ENCODE peak calls at places on chromosomes 13 and 19, in seven cellular contexts. Q is adipocyte, Z is endodermal cell, T is neural progenitor cell, D is GM23248, C is PC-3, W is IMR-90. P is an unnamed sample. For H3K4me1 and H3K9me3, the result is how much of the 10 kb centered on the place peaks cover.

GRCh38 chr13:111516712-111517640 is 196.5 kb downstream of the TEX29 start:
- DNase-seq in D (no peak), C (no peak), Z (peak), T (no peak), Q (no peak), W (no peak), P (no peak)

GRCh38 chr19:6894313-6894712 is 6.9 kb downstream of the ADGRE1 start:
- DNase-seq in C (no peak), Q (no peak), T (no peak), Z (no peak), W (no peak), D (no peak), P (no peak)

GRCh38 chr19:51020988-51021651 is 1.6 kb upstream of the KLK10 start:
- DNase-seq in D (peak), Z (peak), C (peak), W (peak), T (peak), Q (peak), P (peak)

GRCh38 chr19:489418-490196 is 6.7 kb upstream of the MADCAM1 start:
- DNase-seq in C (peak), T (peak), Z (peak), Q (peak), W (peak), D (peak), P (peak)

GRCh38 chr13:34733720-34734119 is 208.3 kb upstream of the NBEA start:
- DNase-seq in T (peak), W (no peak), Q (peak), C (no peak), Z (no peak), D (peak), P (peak)

GRCh38 chr19:56639217-56639616 is 3.7 kb upstream of the SMIM17 start:
- DNase-seq in C (peak), D (peak), T (peak), Z (no peak), W (peak), Q (peak), P (peak)

GRCh38 chr13:44266772-44267171 is 106.9 kb upstream of the SERP2 start:
- DNase-seq in D (no peak), Q (no peak), W (no peak), Z (peak), C (no peak), T (no peak), P (no peak)

GRCh38 chr13:97448503-97449251 is 14.7 kb downstream of the RAP2A start:
- DNase-seq in D (no peak), W (no peak), Z (peak), C (no peak), T (peak), Q (no peak), P (no peak)

GRCh38 chr19:5246554-5247155 is 94.0 kb downstream of the PTPRS start:
- DNase-seq in T (no peak), D (no peak), C (no peak), W (no peak), Q (no peak), Z (no peak), P (no peak)

GRCh38 chr19:588758-589692 is 656 bp upstream of the HCN2 start:
- DNase-seq in W (no peak), D (peak), Q (peak), C (no peak), Z (peak), T (peak), P (no peak)

GRCh38 chr13:94710881-94711560 is 1.3 kb downstream of the SOX21 start:
- DNase-seq in W (no peak), D (peak), Q (no peak), Z (peak), T (peak), C (peak), P (no peak)

GRCh38 chr19:30878456-30878855 is 470.8 kb downstream of the TSHZ3 start:
- DNase-seq in D (no peak), W (no peak), Q (no peak), T (no peak), C (no peak), Z (peak), P (no peak)

GRCh38 chr19:17470204-17470841 is at the start of gene SLC27A1:
- DNase-seq in Z (peak), C (peak), W (peak), T (peak), D (peak), Q (peak), P (peak)
- H3K9ac ChIP-seq in Z (peak), C (peak), W (peak), T (peak), D (peak), Q (peak), P (peak)

DNA sequence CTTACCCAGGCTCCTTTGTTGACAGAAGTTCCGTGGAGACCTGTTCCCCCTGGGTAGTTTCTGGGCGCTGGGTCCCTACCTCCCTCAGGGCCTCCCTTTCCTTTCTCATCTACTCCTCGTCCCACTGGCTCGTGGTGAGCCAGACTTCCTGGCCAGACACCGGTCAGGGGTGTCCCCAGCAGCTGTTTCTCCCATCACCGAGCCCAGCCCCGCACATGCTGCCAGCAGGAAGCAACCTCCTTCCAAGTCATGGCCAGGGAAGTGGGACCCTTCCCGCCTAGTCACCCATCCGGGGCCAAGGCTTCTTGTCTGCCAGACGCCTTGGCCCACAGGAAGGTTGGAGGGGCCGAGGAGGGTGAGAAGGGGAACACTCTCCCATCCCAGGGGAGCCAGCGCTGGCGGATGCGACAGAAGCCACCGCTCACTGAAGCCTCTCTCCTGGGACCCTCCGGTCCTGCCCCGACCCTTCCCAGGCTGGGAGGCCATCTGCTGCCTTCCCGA is 5.7 kb downstream of the PAK4 start:
- DNase-seq in T (no peak), D (no peak), W (peak), C (no peak), Q (no peak), Z (no peak), P (peak)
- H3K4me1 ChIP-seq in T (under half), D (under half), W (under half), C (under half), Q (under half), Z (under half), P (under half)

GRCh38 chr19:17615889-17616685 is 60.6 kb downstream of the COLGALT1 start:
- DNase-seq in Q (no peak), Z (peak), W (no peak), T (peak), C (no peak), D (peak), P (no peak)
- H3K9me3 ChIP-seq in Q (under half), Z (under half), W (under half), T (under half), C (under half), D (under half), P (under half)

GRCh38 chr13:71459708-71460107 is 407.3 kb downstream of the DACH1 start:
- DNase-seq in C (no peak), D (no peak), W (no peak), Q (no peak), Z (no peak), T (no peak), P (no peak)
- H3K9ac ChIP-seq in C (no peak), D (no peak), W (no peak), Q (no peak), Z (no peak), T (no peak), P (no peak)

DNA sequence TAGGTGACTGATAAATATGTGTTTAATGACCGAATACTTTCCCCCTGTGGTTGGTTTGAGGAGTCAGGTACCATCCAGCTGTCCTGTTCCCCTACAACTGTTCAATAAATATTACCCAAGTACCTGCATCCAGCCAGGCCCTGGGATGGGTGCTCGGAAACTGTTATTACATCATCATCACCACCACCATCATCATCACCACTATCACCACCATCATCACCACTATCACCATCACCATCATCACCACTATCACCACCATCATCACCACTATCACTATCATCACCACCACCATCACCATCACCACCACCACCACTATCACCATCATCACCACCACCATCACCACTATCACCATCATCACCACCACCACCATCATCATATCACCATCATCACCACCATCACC is 4.1 kb downstream of the NTN5 start:
- DNase-seq in T (no peak), C (no peak), Z (no peak), Q (no peak), W (no peak), D (no peak), P (no peak)
- H3K4me1 ChIP-seq in T (under half), C (under half), Z (under half), Q (under half), W (under half), D (under half), P (under half)

GRCh38 chr13:25872871-25873607 is 178.8 kb downstream of the SHISA2 start:
- DNase-seq in D (no peak), Z (no peak), Q (no peak), C (no peak), W (no peak), T (no peak), P (no peak)

GRCh38 chr13:25871389-25872125 is 180.3 kb downstream of the SHISA2 start:
- DNase-seq in W (no peak), D (no peak), C (no peak), Q (no peak), Z (no peak), T (no peak), P (no peak)

GRCh38 chr13:25876256-25876655 is 175.6 kb downstream of the SHISA2 start:
- DNase-seq in C (no peak), T (no peak), Z (no peak), Q (no peak), D (no peak), W (no peak), P (no peak)

GRCh38 chr13:25874907-25875306 is 176.9 kb downstream of the SHISA2 start:
- DNase-seq in T (no peak), C (no peak), Z (no peak), W (no peak), D (no peak), Q (no peak), P (no peak)

GRCh38 chr13:25874064-25874737 is 177.6 kb downstream of the SHISA2 start:
- DNase-seq in Z (no peak), C (no peak), T (no peak), W (no peak), Q (no peak), D (no peak), P (no peak)
- H3K9me3 ChIP-seq in Z (under half), C (under half), T (under half), W (under half), Q (under half), D (under half), P (under half)

DNA sequence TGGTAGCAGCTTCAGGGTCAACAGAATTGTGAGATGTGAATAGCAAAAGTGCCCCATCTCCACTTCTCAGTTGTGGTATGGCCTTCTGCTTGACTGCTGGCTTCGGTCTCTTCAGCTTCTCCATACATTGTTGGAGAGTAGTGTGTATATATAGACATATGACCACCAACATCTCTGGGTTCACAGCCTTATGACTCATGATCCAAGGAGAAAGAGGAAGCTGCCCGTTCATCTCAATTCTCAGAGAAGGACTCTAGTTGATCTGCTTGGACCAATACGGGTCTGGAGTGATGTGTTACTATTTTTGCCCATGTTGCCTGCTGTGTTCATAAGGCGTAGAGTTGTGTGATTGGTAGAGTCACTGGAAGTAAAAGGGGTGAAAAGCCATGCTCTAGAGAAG is 3.6 kb upstream of the COMMD6 start:
- DNase-seq in D (no peak), C (no peak), W (peak), Q (no peak), T (no peak), Z (no peak), P (no peak)
- H3K9ac ChIP-seq in D (no peak), C (no peak), W (no peak), Q (no peak), T (no peak), Z (no peak), P (no peak)

GRCh38 chr19:10870501-10870954 is 825 bp upstream of the CARM1 start:
- DNase-seq in Z (no peak), D (no peak), C (no peak), T (no peak), Q (no peak), W (no peak), P (no peak)

GRCh38 chr19:10868872-10869547 is 2.3 kb upstream of the CARM1 start:
- DNase-seq in T (no peak), Z (peak), C (no peak), D (no peak), Q (no peak), W (no peak), P (no peak)

GRCh38 chr19:10871711-10872550 is 578 bp downstream of the CARM1 start:
- DNase-seq in W (no peak), C (peak), Q (peak), T (peak), D (peak), Z (peak), P (no peak)

GRCh38 chr19:10872551-10873107 is 1.3 kb downstream of the CARM1 start:
- DNase-seq in T (no peak), C (peak), W (no peak), Q (peak), D (peak), Z (peak), P (no peak)

DNA sequence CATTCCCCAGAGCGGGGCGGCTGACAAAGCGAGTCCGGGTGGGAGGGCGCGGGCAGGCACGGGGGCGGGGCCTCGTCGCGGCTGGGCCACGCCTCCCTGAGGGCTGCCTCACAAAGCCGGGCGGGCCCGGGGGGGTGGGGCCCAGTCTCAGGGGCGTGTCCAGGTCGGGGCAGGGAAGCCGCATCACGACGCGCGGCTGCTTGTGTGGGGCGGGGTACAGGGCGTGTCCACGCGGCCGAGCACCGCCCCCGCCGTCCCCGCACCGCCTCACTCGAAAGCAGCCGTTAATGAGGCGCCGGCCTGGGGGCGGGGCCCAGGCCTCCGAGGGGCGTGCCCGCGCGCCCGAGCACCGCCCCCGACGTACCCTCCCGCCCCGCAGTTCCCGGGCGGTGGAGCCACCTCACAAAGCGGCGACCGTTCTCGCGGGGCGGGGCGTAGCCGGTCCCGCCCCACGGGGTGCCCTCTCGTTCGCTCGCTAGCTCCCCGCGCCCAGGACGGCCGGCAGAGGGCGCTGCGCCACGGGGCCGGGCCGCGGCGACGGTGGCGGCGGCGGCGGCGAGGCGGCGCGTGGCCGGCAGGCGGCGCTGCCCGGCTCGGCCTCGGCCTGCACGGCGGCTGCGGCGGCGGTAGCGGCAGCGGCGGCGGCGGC is at the start of gene CARM1:
- DNase-seq in T (peak), C (peak), Z (peak), Q (peak), D (peak), W (peak), P (peak)
- H3K4me1 ChIP-seq in T (under half), C (under half), Z (under half), Q (under half), D (under half), W (under half), P (under half)